ENCODE peak calls at places on chromosome 1, in five cellular contexts. One of them, this sample, is unnamed.

GRCh38 chr1:162549001-162549400 is 12.5 kb upstream of the UAP1 start:
- DNase-seq in body of pancreas: no peak
- DNase-seq in tibial nerve: no peak
- DNase-seq in fibroblast of lung: no peak
- DNase-seq in AG10803: no peak
- DNase-seq in this sample: no peak

GRCh38 chr1:227559499-227559898 is 3.9 kb upstream of the ZNF678 start:
- DNase-seq in AG10803: no peak
- DNase-seq in body of pancreas: peak; percentile 11
- DNase-seq in fibroblast of lung: no peak
- DNase-seq in tibial nerve: no peak
- DNase-seq in this sample: no peak

GRCh38 chr1:171717080-171717479 is 24.8 kb downstream of the VAMP4 start:
- DNase-seq in fibroblast of lung: no peak
- DNase-seq in body of pancreas: no peak
- DNase-seq in tibial nerve: no peak
- DNase-seq in AG10803: peak; percentile 27
- DNase-seq in this sample: peak; percentile 27

GRCh38 chr1:32468791-32469190 is 3.9 kb downstream of the ZBTB8B start:
- DNase-seq in tibial nerve: no peak
- DNase-seq in AG10803: no peak
- DNase-seq in fibroblast of lung: no peak
- DNase-seq in body of pancreas: no peak
- DNase-seq in this sample: no peak

GRCh38 chr1:67710417-67710816 is 25.4 kb downstream of the GADD45A start:
- DNase-seq in body of pancreas: no peak
- DNase-seq in tibial nerve: no peak
- DNase-seq in fibroblast of lung: peak; percentile 54
- DNase-seq in AG10803: peak; percentile 50
- DNase-seq in this sample: peak; percentile 83

GRCh38 chr1:27001570-27002360 is 8.3 kb downstream of the TRNP1 start:
- DNase-seq in AG10803: no peak
- DNase-seq in body of pancreas: peak; percentile 29
- DNase-seq in tibial nerve: peak; percentile 67
- DNase-seq in fibroblast of lung: peak; percentile 66
- DNase-seq in this sample: peak; percentile 65

GRCh38 chr1:77218477-77219165 is 609 bp downstream of the PIGK start:
- DNase-seq in tibial nerve: no peak
- DNase-seq in AG10803: no peak
- DNase-seq in body of pancreas: no peak
- DNase-seq in fibroblast of lung: peak; percentile 3
- DNase-seq in this sample: peak; percentile 19

GRCh38 chr1:197922070-197922390 is 4.9 kb downstream of the LHX9 start:
- DNase-seq in fibroblast of lung: no peak
- DNase-seq in AG10803: no peak
- DNase-seq in tibial nerve: no peak
- DNase-seq in body of pancreas: no peak
- DNase-seq in this sample: no peak

GRCh38 chr1:11569551-11569950 is 84.7 kb downstream of the FBXO2 start:
- DNase-seq in fibroblast of lung: no peak
- DNase-seq in body of pancreas: no peak
- DNase-seq in tibial nerve: no peak
- DNase-seq in AG10803: no peak
- DNase-seq in this sample: peak; percentile 77

GRCh38 chr1:47309427-47309826 is 4.5 kb downstream of the STIL start:
- DNase-seq in tibial nerve: no peak
- DNase-seq in body of pancreas: no peak
- DNase-seq in AG10803: no peak
- DNase-seq in fibroblast of lung: no peak
- DNase-seq in this sample: no peak

GRCh38 chr1:35642472-35642955 is 1.2 kb upstream of the PSMB2 start:
- DNase-seq in tibial nerve: no peak
- DNase-seq in fibroblast of lung: no peak
- DNase-seq in AG10803: no peak
- DNase-seq in body of pancreas: no peak
- DNase-seq in this sample: no peak

GRCh38 chr1:76288758-76289483 is 214.4 kb downstream of the ST6GALNAC3 start:
- DNase-seq in tibial nerve: no peak
- DNase-seq in AG10803: no peak
- DNase-seq in fibroblast of lung: no peak
- DNase-seq in body of pancreas: no peak
- DNase-seq in this sample: no peak

GRCh38 chr1:33096358-33097005 is 15.5 kb downstream of the AZIN2 start:
- DNase-seq in tibial nerve: no peak
- DNase-seq in body of pancreas: peak; percentile 37
- DNase-seq in AG10803: no peak
- DNase-seq in fibroblast of lung: peak; percentile 72
- DNase-seq in this sample: no peak

GRCh38 chr1:234735476-234735875 is 125.5 kb upstream of the IRF2BP2 start:
- DNase-seq in body of pancreas: no peak
- DNase-seq in fibroblast of lung: no peak
- DNase-seq in tibial nerve: no peak
- DNase-seq in AG10803: no peak
- DNase-seq in this sample: no peak

GRCh38 chr1:234735976-234736375 is 126.0 kb upstream of the IRF2BP2 start:
- DNase-seq in AG10803: no peak
- DNase-seq in fibroblast of lung: no peak
- DNase-seq in body of pancreas: no peak
- DNase-seq in tibial nerve: no peak
- DNase-seq in this sample: no peak

GRCh38 chr1:234733427-234733826 is 123.4 kb upstream of the IRF2BP2 start:
- DNase-seq in body of pancreas: no peak
- DNase-seq in AG10803: no peak
- DNase-seq in fibroblast of lung: no peak
- DNase-seq in tibial nerve: no peak
- DNase-seq in this sample: no peak

GRCh38 chr1:234734412-234734835 is 124.4 kb upstream of the IRF2BP2 start:
- DNase-seq in fibroblast of lung: no peak
- DNase-seq in body of pancreas: no peak
- DNase-seq in AG10803: no peak
- DNase-seq in tibial nerve: no peak
- DNase-seq in this sample: no peak

GRCh38 chr1:234734864-234735263 is 124.9 kb upstream of the IRF2BP2 start:
- DNase-seq in tibial nerve: no peak
- DNase-seq in body of pancreas: no peak
- DNase-seq in fibroblast of lung: no peak
- DNase-seq in AG10803: no peak
- DNase-seq in this sample: no peak
- TF ChIP-seq CTCF in tibial nerve: no peak
- TF ChIP-seq CTCF in body of pancreas: no peak
- TF ChIP-seq CTCF in fibroblast of lung: no peak
- TF ChIP-seq CTCF in AG10803: no peak
- TF ChIP-seq CTCF in this sample: no peak

GRCh38 chr1:114137497-114137896 is 16.2 kb downstream of the SYT6 start:
- DNase-seq in body of pancreas: no peak
- DNase-seq in fibroblast of lung: no peak
- DNase-seq in AG10803: no peak
- DNase-seq in tibial nerve: no peak
- DNase-seq in this sample: no peak
- H3K4me3 ChIP-seq in body of pancreas: no peak overlapping the region
- H3K4me3 ChIP-seq in fibroblast of lung: no peak overlapping the region
- H3K4me3 ChIP-seq in AG10803: no peak overlapping the region
- H3K4me3 ChIP-seq in tibial nerve: no peak overlapping the region
- H3K4me3 ChIP-seq in this sample: no peak overlapping the region

GRCh38 chr1:17744666-17745563 is 10.2 kb upstream of the ACTL8 start:
- DNase-seq in fibroblast of lung: no peak
- DNase-seq in AG10803: no peak
- DNase-seq in body of pancreas: no peak
- DNase-seq in tibial nerve: no peak
- DNase-seq in this sample: no peak
- TF ChIP-seq CTCF in fibroblast of lung: no peak
- TF ChIP-seq CTCF in AG10803: no peak
- TF ChIP-seq CTCF in body of pancreas: no peak
- TF ChIP-seq CTCF in tibial nerve: no peak
- TF ChIP-seq CTCF in this sample: no peak

DNA sequence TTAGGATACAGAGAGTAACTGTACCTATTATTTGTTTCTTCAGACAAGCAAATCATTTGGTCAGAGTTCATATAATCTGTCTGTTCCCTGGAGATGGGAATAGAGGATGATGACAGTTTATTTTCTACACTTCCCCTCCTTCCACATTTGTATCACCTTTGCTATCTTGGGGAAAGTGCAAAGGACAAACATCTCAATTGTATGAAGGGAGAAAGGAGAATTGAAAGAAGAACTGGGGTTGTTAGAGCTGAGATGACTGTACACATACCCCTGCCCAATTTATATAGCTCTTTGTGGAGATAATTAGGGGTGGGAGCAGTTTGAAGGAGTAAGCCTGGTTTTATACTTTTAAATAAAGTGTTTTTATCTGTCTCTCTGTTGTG is 14.0 kb downstream of the POLR3GL start:
- DNase-seq in body of pancreas: no peak
- DNase-seq in AG10803: no peak
- DNase-seq in tibial nerve: no peak
- DNase-seq in fibroblast of lung: no peak
- DNase-seq in this sample: no peak
- H3K4me3 ChIP-seq in body of pancreas: no peak overlapping the region
- H3K4me3 ChIP-seq in AG10803: peak overlapping the region; percentile 46
- H3K4me3 ChIP-seq in tibial nerve: peak overlapping the region; percentile 42
- H3K4me3 ChIP-seq in fibroblast of lung: no peak overlapping the region
- H3K4me3 ChIP-seq in this sample: peak overlapping the region; percentile 30

GRCh38 chr1:151909167-151910149 is at the start of gene THEM4:
- DNase-seq in fibroblast of lung: peak; percentile 96
- DNase-seq in body of pancreas: peak; percentile 98
- DNase-seq in tibial nerve: peak; percentile 92
- DNase-seq in AG10803: peak; percentile 97
- DNase-seq in this sample: peak; percentile 94

GRCh38 chr1:151912973-151913372 is 3.7 kb upstream of the THEM4 start:
- DNase-seq in tibial nerve: no peak
- DNase-seq in fibroblast of lung: no peak
- DNase-seq in AG10803: no peak
- DNase-seq in body of pancreas: no peak
- DNase-seq in this sample: no peak

GRCh38 chr1:151905070-151905442 is 4.3 kb downstream of the THEM4 start:
- DNase-seq in fibroblast of lung: no peak
- DNase-seq in AG10803: no peak
- DNase-seq in tibial nerve: no peak
- DNase-seq in body of pancreas: no peak
- DNase-seq in this sample: no peak

GRCh38 chr1:151907363-151908139 is 1.8 kb downstream of the THEM4 start:
- DNase-seq in fibroblast of lung: peak; percentile 20
- DNase-seq in body of pancreas: no peak
- DNase-seq in AG10803: no peak
- DNase-seq in tibial nerve: no peak
- DNase-seq in this sample: peak; percentile 20

DNA sequence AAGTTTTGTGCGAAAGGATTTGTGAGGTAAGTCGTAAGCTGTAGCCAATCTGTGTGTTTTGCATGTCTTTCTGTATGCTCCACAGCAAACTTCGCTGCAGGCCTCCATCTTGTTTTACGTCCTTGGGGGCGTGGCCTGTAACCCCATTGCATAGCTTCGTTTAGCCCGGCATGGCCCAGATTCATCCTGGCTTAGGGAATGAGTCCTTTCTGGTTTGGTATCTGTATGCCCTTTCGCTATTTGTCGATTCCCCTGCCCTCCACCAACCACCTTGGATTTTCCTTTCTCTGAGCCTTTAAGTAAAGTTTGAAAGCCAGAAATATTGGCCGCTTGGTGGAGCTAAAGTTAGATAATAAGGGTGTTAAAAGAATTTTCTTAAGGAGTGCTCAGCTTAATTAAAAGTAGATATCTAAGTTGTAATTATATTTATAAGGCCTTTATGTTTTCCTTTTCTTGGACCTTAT is 1.1 kb downstream of the THEM4 start:
- DNase-seq in body of pancreas: no peak
- DNase-seq in fibroblast of lung: no peak
- DNase-seq in AG10803: no peak
- DNase-seq in tibial nerve: no peak
- DNase-seq in this sample: peak; percentile 40
- TF ChIP-seq CTCF in body of pancreas: no peak
- TF ChIP-seq CTCF in fibroblast of lung: peak; percentile 20
- TF ChIP-seq CTCF in AG10803: peak; percentile 32
- TF ChIP-seq CTCF in tibial nerve: no peak
- TF ChIP-seq CTCF in this sample: no peak

GRCh38 chr1:178869114-178869697 is 1.7 kb downstream of the ANGPTL1 start:
- DNase-seq in AG10803: peak; percentile 71
- DNase-seq in fibroblast of lung: peak; percentile 75
- DNase-seq in body of pancreas: no peak
- DNase-seq in tibial nerve: no peak
- DNase-seq in this sample: no peak
- H3K4me3 ChIP-seq in AG10803: peak overlapping the region; percentile 38
- H3K4me3 ChIP-seq in fibroblast of lung: no peak overlapping the region
- H3K4me3 ChIP-seq in body of pancreas: no peak overlapping the region
- H3K4me3 ChIP-seq in tibial nerve: peak overlapping the region; percentile 43
- H3K4me3 ChIP-seq in this sample: no peak overlapping the region

GRCh38 chr1:14020006-14020405 is 320.0 kb downstream of the PRDM2 start:
- DNase-seq in fibroblast of lung: no peak
- DNase-seq in tibial nerve: no peak
- DNase-seq in body of pancreas: no peak
- DNase-seq in AG10803: no peak
- DNase-seq in this sample: no peak
- TF ChIP-seq CTCF in fibroblast of lung: no peak
- TF ChIP-seq CTCF in tibial nerve: no peak
- TF ChIP-seq CTCF in body of pancreas: no peak
- TF ChIP-seq CTCF in AG10803: no peak
- TF ChIP-seq CTCF in this sample: no peak

DNA sequence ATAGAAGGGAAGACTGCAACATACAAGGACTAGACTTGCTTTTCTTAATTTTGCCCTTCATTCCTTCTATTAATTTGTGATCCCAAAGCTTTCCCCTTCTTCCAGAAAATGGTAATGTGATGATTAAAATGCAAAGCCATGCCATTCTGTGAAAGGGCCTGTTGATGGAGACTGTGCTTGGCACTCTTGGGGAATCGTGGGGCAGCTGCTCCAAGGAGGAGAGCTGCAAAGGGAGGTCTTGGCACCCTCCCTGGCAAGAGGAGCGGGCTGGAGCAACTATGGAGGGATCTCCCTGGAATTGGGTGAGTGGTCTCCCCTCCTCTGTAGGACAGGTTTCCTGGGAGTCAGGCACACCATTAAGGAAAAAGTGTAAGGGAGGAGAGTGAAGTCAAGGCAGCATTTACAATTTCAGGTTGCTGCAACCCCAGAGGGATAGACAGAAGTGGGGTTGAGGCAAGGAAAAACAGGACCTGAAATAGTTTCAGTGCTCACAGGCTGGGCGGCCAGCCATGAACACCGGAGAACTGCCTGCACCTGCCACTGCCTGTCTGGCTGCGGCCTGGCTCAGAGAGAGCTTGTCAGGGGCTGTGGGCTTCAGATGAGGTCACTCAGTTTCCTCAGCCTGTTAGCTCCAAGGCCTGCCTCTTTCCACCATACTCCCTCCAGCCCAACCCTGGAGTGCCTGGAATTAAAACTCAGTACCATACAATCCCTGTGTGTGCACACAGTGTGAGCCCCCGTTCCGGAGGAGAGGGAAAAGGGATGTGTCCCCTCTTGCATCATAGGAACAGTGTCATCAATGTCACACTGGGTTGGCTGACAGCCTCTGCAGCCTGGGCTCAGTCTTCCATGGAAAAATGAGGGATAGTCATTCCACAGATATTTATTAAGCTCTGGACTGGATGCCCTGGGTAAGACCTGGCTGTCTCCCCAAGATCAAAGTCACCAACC is 16.4 kb downstream of the CACNA1S start:
- DNase-seq in tibial nerve: no peak
- DNase-seq in fibroblast of lung: no peak
- DNase-seq in AG10803: no peak
- DNase-seq in body of pancreas: no peak
- DNase-seq in this sample: peak; percentile 66
- H3K4me3 ChIP-seq in tibial nerve: no peak overlapping the region
- H3K4me3 ChIP-seq in fibroblast of lung: no peak overlapping the region
- H3K4me3 ChIP-seq in AG10803: no peak overlapping the region
- H3K4me3 ChIP-seq in body of pancreas: no peak overlapping the region
- H3K4me3 ChIP-seq in this sample: no peak overlapping the region

This sample was measured in epithelial cell of esophagus.